ENCODE peak calls at places on chromosomes 16 and 17, in ten cellular contexts. H is Caco-2; R is H7; U is effector memory CD4-positive, alpha-beta T cell; F is heart right ventricle; M is CD4-positive, alpha-beta memory T cell; V is gastrocnemius medialis; O is PC-3; T is testis; Y is astrocyte. X is an unnamed sample.
A peak's percentile ranks its signal among the peaks of the same experiment; 100 is the strongest.

GRCh38 chr16:12225816-12226480 is 249.4 kb downstream of the SNX29 start:
- DNase-seq in H (no peak), R (no peak), U (no peak), F (no peak), M (no peak), V (no peak), O (no peak), T (no peak), Y (peak; percentile 28), X (no peak)

GRCh38 chr16:3735541-3735940 is 18.2 kb upstream of the TRAP1 start:
- DNase-seq in H (no peak), R (peak; percentile 20), U (no peak), F (no peak), M (no peak), V (no peak), O (no peak), T (no peak), Y (no peak), X (no peak)

GRCh38 chr16:67847064-67847861 is at the start of gene CENPT:
- DNase-seq in H (peak; percentile 71), R (peak; percentile 76), U (no peak), F (no peak), M (no peak), V (no peak), O (peak; percentile 64), T (peak; percentile 70), Y (peak; percentile 81), X (no peak)

GRCh38 chr17:10197721-10198508 is 491 bp downstream of the GAS7 start:
- DNase-seq in H (no peak), R (peak; percentile 79), U (no peak), F (peak; percentile 30), M (no peak), V (no peak), O (no peak), T (peak; percentile 23), Y (no peak), X (no peak)

GRCh38 chr16:62715701-62716100 is 679.5 kb upstream of the CDH8 start:
- DNase-seq in H (no peak), R (no peak), U (no peak), F (no peak), M (no peak), V (no peak), O (no peak), T (no peak), Y (no peak), X (no peak)

GRCh38 chr17:48163809-48164208 is 56.2 kb downstream of the SNX11 start:
- DNase-seq in H (no peak), R (no peak), U (no peak), F (no peak), M (no peak), V (no peak), O (no peak), T (no peak), Y (no peak), X (no peak)

GRCh38 chr16:53999841-54000240 is 286.7 kb downstream of the IRX3 start:
- DNase-seq in H (no peak), R (no peak), U (no peak), F (no peak), M (no peak), V (no peak), O (no peak), T (no peak), Y (peak; percentile 75), X (no peak)

GRCh38 chr17:16568541-16569357 is at the start of gene ZNF287:
- DNase-seq in H (peak; percentile 94), R (peak; percentile 99), U (peak; percentile 85), F (peak; percentile 96), M (peak; percentile 93), V (peak; percentile 86), O (peak; percentile 96), T (peak; percentile 98), Y (peak; percentile 77), X (peak; percentile 91)

GRCh38 chr16:31073073-31073822 is 792 bp downstream of the ZNF668 start:
- DNase-seq in H (peak; percentile 91), R (peak; percentile 97), U (peak; percentile 80), F (peak; percentile 90), M (peak; percentile 84), V (peak; percentile 86), O (peak; percentile 76), T (peak; percentile 97), Y (peak; percentile 89), X (peak; percentile 57)

GRCh38 chr16:30565526-30565925 is 6.0 kb downstream of the ZNF688 start:
- DNase-seq in H (no peak), R (no peak), U (no peak), F (no peak), M (no peak), V (no peak), O (no peak), T (no peak), Y (no peak), X (no peak)

DNA sequence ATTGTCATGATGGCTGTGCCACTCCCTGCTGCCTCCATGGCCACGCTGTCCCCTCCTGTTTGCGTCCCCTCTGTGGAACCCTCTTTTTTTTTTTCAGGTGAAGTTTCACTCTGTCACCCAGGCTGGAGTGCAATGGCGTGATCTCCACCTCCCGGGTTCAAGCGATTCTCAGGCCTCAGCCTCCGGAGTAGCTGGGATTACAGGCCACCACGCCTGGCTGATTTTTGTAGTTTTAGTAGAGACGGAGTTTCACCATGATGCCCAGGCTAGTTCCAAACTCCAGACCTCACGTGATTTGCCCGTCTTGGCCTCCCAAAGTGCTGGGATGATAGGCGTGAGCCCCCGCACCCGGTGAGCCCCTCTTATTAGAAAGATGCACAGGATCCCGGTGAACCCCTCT is 11.0 kb upstream of the UBE2I start:
- DNase-seq in H (no peak), R (no peak), U (no peak), F (no peak), M (no peak), V (no peak), O (no peak), T (no peak), Y (no peak), X (no peak)
- H3K27me3 ChIP-seq in H (no peaks in the 10 kb centered on the region), R (no peaks in the 10 kb centered on the region), U (no peaks in the 10 kb centered on the region), F (peaks cover 26% of the 10 kb centered on the region), M (no peaks in the 10 kb centered on the region), V (peaks cover 42% of the 10 kb centered on the region), O (no peaks in the 10 kb centered on the region), T (no peaks in the 10 kb centered on the region), Y (peaks cover 7% of the 10 kb centered on the region), X (no peaks in the 10 kb centered on the region)

GRCh38 chr17:79028496-79029326 is 4.7 kb downstream of the C1QTNF1 start:
- DNase-seq in H (peak; percentile 32), R (peak; percentile 64), U (no peak), F (no peak), M (no peak), V (no peak), O (no peak), T (no peak), Y (no peak), X (no peak)
- H3K27me3 ChIP-seq in H (no peaks in the 10 kb centered on the region), R (peaks cover 29% of the 10 kb centered on the region), U (peaks cover 10% of the 10 kb centered on the region), F (no peaks in the 10 kb centered on the region), M (peaks cover 13% of the 10 kb centered on the region), V (no peaks in the 10 kb centered on the region), O (no peaks in the 10 kb centered on the region), T (no peaks in the 10 kb centered on the region), Y (peaks cover 22% of the 10 kb centered on the region), X (no peaks in the 10 kb centered on the region)

GRCh38 chr17:79612468-79613194 is 1.8 kb upstream of the RBFOX3 start:
- DNase-seq in H (peak; percentile 81), R (peak; percentile 96), U (no peak), F (no peak), M (peak; percentile 4), V (no peak), O (peak; percentile 79), T (no peak), Y (no peak), X (no peak)
- H3K27me3 ChIP-seq in H (no peaks in the 10 kb centered on the region), R (peaks cover 48% of the 10 kb centered on the region), U (peaks cover 19% of the 10 kb centered on the region), F (peaks cover 80% of the 10 kb centered on the region), M (peaks cover 7% of the 10 kb centered on the region), V (peaks cover 74% of the 10 kb centered on the region), O (peaks cover 95% of the 10 kb centered on the region), T (no peaks in the 10 kb centered on the region), Y (peaks cover 36% of the 10 kb centered on the region), X (peaks cover 16% of the 10 kb centered on the region)

GRCh38 chr17:49966767-49967166 is 2.2 kb upstream of the DLX4 start:
- DNase-seq in H (no peak), R (no peak), U (no peak), F (no peak), M (no peak), V (no peak), O (no peak), T (no peak), Y (no peak), X (no peak)

GRCh38 chr17:49968380-49969133 is 433 bp upstream of the DLX4 start:
- DNase-seq in H (peak; percentile 98), R (peak; percentile 99), U (peak; percentile 43), F (peak; percentile 64), M (peak; percentile 72), V (peak; percentile 23), O (peak; percentile 71), T (peak; percentile 69), Y (peak; percentile 46), X (no peak)

GRCh38 chr17:49967205-49967604 is 1.8 kb upstream of the DLX4 start:
- DNase-seq in H (no peak), R (no peak), U (no peak), F (no peak), M (no peak), V (no peak), O (no peak), T (no peak), Y (no peak), X (no peak)

GRCh38 chr17:49969134-49969759 is at the start of gene DLX4:
- DNase-seq in H (peak; percentile 67), R (peak; percentile 92), U (no peak), F (no peak), M (no peak), V (no peak), O (no peak), T (no peak), Y (no peak), X (no peak)

DNA sequence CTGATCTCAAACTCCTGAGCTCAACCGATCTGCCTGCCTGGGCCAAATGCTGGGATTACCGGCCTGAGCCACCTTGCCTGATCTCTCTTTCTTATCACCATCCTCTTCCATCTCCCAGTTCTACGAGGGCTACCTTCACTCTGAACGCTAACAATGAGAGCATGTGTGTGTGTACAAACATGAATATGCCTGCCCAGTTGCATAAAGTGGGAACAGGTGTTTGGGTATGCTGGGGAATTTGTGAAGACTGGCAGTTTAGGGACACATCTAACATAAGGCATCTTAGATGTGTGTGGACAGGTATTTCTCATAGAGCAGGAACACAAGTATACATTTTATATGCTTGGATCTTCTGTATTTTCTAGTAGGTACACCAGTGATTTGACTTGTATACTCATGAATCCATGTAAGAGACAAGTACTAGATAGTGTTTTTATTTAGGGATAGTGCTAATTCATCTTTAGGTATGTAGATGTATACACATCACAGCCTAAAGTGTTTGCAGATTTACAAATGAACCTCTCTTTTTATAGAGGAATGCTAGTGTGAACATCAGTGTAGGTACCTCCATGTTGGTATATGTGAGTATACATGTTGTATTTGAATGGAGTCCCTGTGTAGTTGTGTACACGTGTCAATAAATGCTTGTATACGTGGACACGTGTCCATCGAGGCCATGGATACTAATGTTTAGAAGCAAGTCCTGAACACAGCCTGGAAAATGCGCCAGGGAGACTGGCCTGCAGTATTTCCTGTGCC is 1.2 kb upstream of the DLX4 start:
- DNase-seq in H (no peak), R (no peak), U (no peak), F (no peak), M (no peak), V (no peak), O (no peak), T (no peak), Y (no peak), X (no peak)
- H3K27me3 ChIP-seq in H (no peaks in the 10 kb centered on the region), R (peaks cover 99% of the 10 kb centered on the region), U (peaks cover 73% of the 10 kb centered on the region), F (peaks cover 97% of the 10 kb centered on the region), M (peaks cover 73% of the 10 kb centered on the region), V (peaks cover 99% of the 10 kb centered on the region), O (peaks cover 80% of the 10 kb centered on the region), T (peaks cover 19% of the 10 kb centered on the region), Y (peaks cover 97% of the 10 kb centered on the region), X (peaks cover 60% of the 10 kb centered on the region)

X was measured in thoracic aorta.